ENCODE peak calls at places on chromosomes 11 and 22, in five cellular contexts. O is pancreas, H is colonic mucosa, Y is tibial artery, K is GM12878. I is an unnamed sample.

GRCh38 chr11:2375341-2375853 is 1.7 kb upstream of the CD81 start:
- DNase-seq in O (peak), H (no peak), Y (no peak), K (no peak), I (peak)

GRCh38 chr22:30861131-30861530 is 107.4 kb downstream of the MORC2 start:
- DNase-seq in O (no peak), H (no peak), Y (no peak), K (no peak), I (no peak)

GRCh38 chr11:6735306-6735705 is 36.5 kb downstream of the OR2AG2 start:
- DNase-seq in O (no peak), H (no peak), Y (no peak), K (no peak), I (no peak)

GRCh38 chr22:32318361-32318760 is 39.3 kb upstream of the RFPL3 start:
- DNase-seq in O (no peak), H (no peak), Y (no peak), K (no peak), I (no peak)

GRCh38 chr11:125412509-125412908 is 83.6 kb downstream of the FEZ1 start:
- DNase-seq in O (no peak), H (no peak), Y (no peak), K (no peak), I (no peak)

GRCh38 chr11:72844356-72844755 is 30.1 kb downstream of the ATG16L2 start:
- DNase-seq in O (no peak), H (no peak), Y (no peak), K (no peak), I (no peak)

GRCh38 chr11:117970400-117971024 is 15.7 kb upstream of the IL10RA start:
- DNase-seq in O (no peak), H (peak), Y (peak), K (no peak), I (peak)

GRCh38 chr11:100612766-100613165 is 74.3 kb upstream of the ARHGAP42 start:
- DNase-seq in O (no peak), H (no peak), Y (no peak), K (peak), I (no peak)

GRCh38 chr22:45842141-45842831 is 134.7 kb downstream of the WNT7B start:
- DNase-seq in O (no peak), H (no peak), Y (no peak), K (no peak), I (no peak)

GRCh38 chr11:123351375-123351774 is 78.7 kb upstream of the GRAMD1B start:
- DNase-seq in O (no peak), H (peak), Y (no peak), K (no peak), I (no peak)

GRCh38 chr22:25624486-25624885 is 60.0 kb downstream of the GRK3 start:
- DNase-seq in O (no peak), H (no peak), Y (no peak), K (no peak), I (no peak)

GRCh38 chr11:69439651-69440464 is 41.6 kb upstream of the LINC01488 start:
- DNase-seq in O (no peak), H (no peak), Y (no peak), K (no peak), I (no peak)

GRCh38 chr11:60164550-60165075 is 18.3 kb downstream of the MS4A6A start:
- DNase-seq in O (no peak), H (no peak), Y (no peak), K (no peak), I (no peak)

GRCh38 chr11:133506551-133507094 is 25.7 kb downstream of the OPCML start:
- DNase-seq in O (no peak), H (no peak), Y (no peak), K (no peak), I (no peak)

GRCh38 chr11:113884361-113884836 is 9.0 kb upstream of the USP28 start:
- DNase-seq in O (no peak), H (no peak), Y (no peak), K (no peak), I (no peak)

GRCh38 chr11:76105637-76106036 is 100.7 kb downstream of the WNT11 start:
- DNase-seq in O (no peak), H (no peak), Y (no peak), K (no peak), I (no peak)

GRCh38 chr11:103488579-103488978 is 379.4 kb downstream of the DYNC2H1 start:
- DNase-seq in O (no peak), H (no peak), Y (no peak), K (no peak), I (no peak)

GRCh38 chr11:114044042-114044871 is 15.3 kb upstream of the ZBTB16 start:
- DNase-seq in O (no peak), H (peak), Y (no peak), K (no peak), I (no peak)

GRCh38 chr22:48323746-48324145 is 1503.9 kb downstream of the BRD1 start:
- DNase-seq in O (no peak), H (no peak), Y (no peak), K (no peak), I (no peak)

GRCh38 chr22:31892080-31892433 is 52.3 kb upstream of the YWHAH start:
- DNase-seq in O (no peak), H (no peak), Y (no peak), K (no peak), I (no peak)

GRCh38 chr11:61906522-61906909 is 10.8 kb downstream of the RAB3IL1 start:
- DNase-seq in O (no peak), H (no peak), Y (no peak), K (no peak), I (no peak)

GRCh38 chr11:9577551-9577950 is 4.1 kb downstream of the WEE1 start:
- DNase-seq in O (no peak), H (no peak), Y (no peak), K (no peak), I (no peak)

GRCh38 chr11:62823677-62824076 is 8.2 kb downstream of the STX5 start:
- DNase-seq in O (no peak), H (no peak), Y (no peak), K (no peak), I (no peak)

GRCh38 chr11:114311946-114312345 is 15.7 kb downstream of the NNMT start:
- DNase-seq in O (no peak), H (no peak), Y (no peak), K (no peak), I (no peak)

GRCh38 chr11:34028407-34028804 is 23.1 kb upstream of the CAPRIN1 start:
- DNase-seq in O (peak), H (peak), Y (peak), K (no peak), I (peak)

GRCh38 chr22:45413368-45414211 is at the start of the genes RIBC2 and SMC1B:
- DNase-seq in O (peak), H (peak), Y (peak), K (peak), I (peak)

GRCh38 chr22:36303115-36303467 is 50.2 kb downstream of the APOL1 start:
- DNase-seq in O (no peak), H (no peak), Y (no peak), K (no peak), I (no peak)

GRCh38 chr22:22424210-22424800 is 84.2 kb downstream of the ZNF280B start:
- DNase-seq in O (no peak), H (no peak), Y (no peak), K (no peak), I (no peak)

GRCh38 chr11:129354688-129355087 is 21.0 kb upstream of the BARX2 start:
- DNase-seq in O (no peak), H (no peak), Y (no peak), K (no peak), I (no peak)

GRCh38 chr22:47784991-47785390 is 1022.5 kb downstream of the TBC1D22A start:
- DNase-seq in O (no peak), H (no peak), Y (no peak), K (no peak), I (no peak)

GRCh38 chr11:28808771-28809170 is 700.6 kb downstream of the METTL15 start:
- DNase-seq in O (no peak), H (no peak), Y (no peak), K (no peak), I (no peak)

GRCh38 chr11:67252831-67253239 is 13.4 kb upstream of the GRK2 start:
- DNase-seq in O (no peak), H (no peak), Y (no peak), K (no peak), I (peak)

GRCh38 chr11:57325735-57326048 is 940 bp upstream of the TNKS1BP1 start:
- DNase-seq in O (peak), H (peak), Y (peak), K (no peak), I (no peak)

GRCh38 chr22:46081831-46082210 is 68.5 kb upstream of the PPARA start:
- DNase-seq in O (peak), H (no peak), Y (peak), K (no peak), I (no peak)

GRCh38 chr11:82003671-82004148 is 730.0 kb downstream of the FAM181B start:
- DNase-seq in O (no peak), H (no peak), Y (no peak), K (no peak), I (no peak)

GRCh38 chr11:77213029-77213579 is 85.1 kb downstream of the MYO7A start:
- DNase-seq in O (no peak), H (no peak), Y (no peak), K (no peak), I (no peak)

DNA sequence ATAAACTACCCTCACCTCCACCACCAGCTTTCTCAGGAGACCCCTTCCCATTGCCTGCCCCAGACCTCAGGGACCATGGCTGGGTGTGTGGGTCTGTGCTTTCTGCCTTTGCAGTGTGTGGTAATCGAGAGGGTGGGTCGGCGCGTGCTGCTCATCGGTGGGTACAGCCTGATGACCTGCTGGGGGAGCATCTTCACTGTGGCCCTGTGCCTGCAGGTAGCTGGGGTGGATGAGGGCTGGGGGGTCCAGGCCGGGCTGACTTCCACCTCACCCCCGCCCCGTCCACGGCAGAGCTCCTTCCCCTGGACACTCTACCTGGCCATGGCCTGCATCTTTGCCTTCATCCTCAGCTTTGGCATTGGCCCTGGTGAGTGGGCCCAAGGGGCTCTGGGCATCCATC is 10.5 kb upstream of the MIF start:
- DNase-seq in O (no peak), H (no peak), Y (no peak), K (no peak), I (no peak)
- TF ChIP-seq CTCF in O (no peak), H (no peak), Y (no peak), K (no peak), I (no peak)

GRCh38 chr11:122293298-122294023 is 177.4 kb upstream of the BLID start:
- DNase-seq in O (no peak), H (no peak), Y (no peak), K (no peak), I (no peak)
- TF ChIP-seq CTCF in O (no peak), H (no peak), Y (peak), K (no peak), I (no peak)

GRCh38 chr11:11667056-11667455 is 45.3 kb upstream of the GALNT18 start:
- DNase-seq in O (no peak), H (no peak), Y (no peak), K (no peak), I (no peak)
- TF ChIP-seq CTCF in O (no peak), H (no peak), Y (no peak), K (no peak), I (no peak)

DNA sequence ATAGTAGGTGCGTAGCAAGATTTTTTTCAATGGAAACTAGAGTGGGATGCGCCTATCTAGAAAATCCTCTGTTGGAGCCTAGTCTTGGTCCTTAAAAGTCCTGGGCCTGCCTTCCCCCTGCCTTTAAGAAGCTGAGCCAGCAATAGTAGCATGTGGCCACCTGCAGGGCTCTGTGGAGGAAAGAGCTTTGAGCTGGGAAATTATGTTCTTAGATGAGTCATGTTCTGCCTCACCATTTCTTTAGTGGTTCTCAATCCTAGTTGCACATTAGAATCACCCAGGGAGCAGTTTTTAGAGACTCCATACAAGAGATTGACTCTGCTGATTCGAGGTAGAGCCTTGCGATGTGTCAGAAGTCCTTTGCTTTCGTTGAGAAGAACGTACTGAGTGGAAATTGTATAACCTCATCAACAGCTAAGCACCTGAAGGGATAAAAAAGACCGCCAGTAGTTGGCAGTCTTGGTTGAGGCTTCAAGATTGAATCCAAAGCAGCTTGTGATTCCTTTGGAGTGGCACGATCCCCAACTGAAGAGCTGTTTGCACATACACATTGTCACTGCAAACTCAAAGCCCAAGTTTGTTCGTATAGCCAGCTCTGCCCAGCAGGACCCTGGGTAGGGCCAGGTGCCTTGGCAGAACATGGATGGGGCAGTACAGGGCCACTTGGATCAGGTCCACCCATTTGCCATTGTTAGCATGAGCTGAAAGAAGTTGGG is 133.3 kb downstream of the COMMD9 start:
- DNase-seq in O (no peak), H (no peak), Y (no peak), K (no peak), I (no peak)
- TF ChIP-seq CTCF in O (no peak), H (no peak), Y (no peak), K (no peak), I (no peak)

GRCh38 chr11:18071098-18071705 is 25.1 kb upstream of the TPH1 start:
- DNase-seq in O (no peak), H (no peak), Y (no peak), K (no peak), I (no peak)

GRCh38 chr11:18080451-18080850 is 25.4 kb downstream of the SAAL1 start:
- DNase-seq in O (no peak), H (no peak), Y (no peak), K (no peak), I (no peak)

GRCh38 chr11:18078909-18079308 is 27.0 kb downstream of the SAAL1 start:
- DNase-seq in O (no peak), H (no peak), Y (no peak), K (no peak), I (no peak)

DNA sequence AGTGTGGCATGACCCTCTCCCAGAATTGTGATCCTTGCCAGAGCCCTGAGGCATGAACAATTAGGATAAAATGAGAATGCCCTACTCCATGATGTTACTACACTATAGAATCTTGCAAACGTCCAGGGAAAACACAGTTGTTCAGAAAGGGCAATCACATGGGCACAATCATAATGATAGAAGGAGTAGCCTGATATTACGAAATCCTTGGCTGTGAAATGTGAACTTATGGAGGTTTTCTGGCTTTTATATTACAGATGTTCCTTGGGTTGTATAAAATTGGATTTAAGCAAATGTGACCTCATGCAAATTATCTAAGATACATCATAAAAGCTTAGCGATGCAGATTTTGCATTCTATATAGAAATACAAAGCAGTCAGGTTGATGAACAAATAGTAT is 29.4 kb upstream of the TPH1 start:
- DNase-seq in O (no peak), H (no peak), Y (no peak), K (no peak), I (no peak)
- TF ChIP-seq CTCF in O (no peak), H (no peak), Y (no peak), K (no peak), I (no peak)